ENCODE peak calls at places on chromosome 9, in seven cellular contexts. U is PC-3, R is heart right ventricle, K is neural progenitor cell, V is OCI-LY7, X is H9, T is cardiac muscle cell. B is an unnamed sample.

GRCh38 chr9:37446401-37446800 is 18.8 kb downstream of the ZBTB5 start:
- DNase-seq in V (no peak), T (no peak), R (no peak), K (no peak), X (no peak), U (no peak), B (no peak)

GRCh38 chr9:136206602-136207333 is 1.8 kb upstream of the LHX3 start:
- DNase-seq in T (no peak), K (no peak), X (no peak), R (no peak), U (no peak), V (no peak), B (peak; percentile 81)

GRCh38 chr9:127543973-127544533 is 68.0 kb upstream of the STXBP1 start:
- DNase-seq in T (no peak), U (no peak), K (no peak), R (peak; percentile 3), V (no peak), X (no peak), B (no peak)

GRCh38 chr9:93436218-93436617 is 15.3 kb upstream of the FAM120A start:
- DNase-seq in K (no peak), V (no peak), X (no peak), U (no peak), R (no peak), T (no peak), B (no peak)

GRCh38 chr9:132152231-132152630 is 9.6 kb upstream of the NTNG2 start:
- DNase-seq in X (no peak), T (no peak), V (no peak), U (no peak), K (no peak), R (no peak), B (no peak)

GRCh38 chr9:134909511-134910105 is 8.1 kb downstream of the FCN1 start:
- DNase-seq in K (no peak), T (no peak), R (no peak), V (no peak), X (no peak), U (no peak), B (no peak)

GRCh38 chr9:4262735-4263141 is 37.1 kb downstream of the GLIS3 start:
- DNase-seq in V (no peak), X (no peak), R (no peak), U (peak; percentile 88), T (no peak), K (no peak), B (no peak)

GRCh38 chr9:132750668-132751067 is 80.4 kb downstream of the GTF3C4 start:
- DNase-seq in R (no peak), K (no peak), V (no peak), T (no peak), U (no peak), X (no peak), B (no peak)

GRCh38 chr9:8895498-8896224 is 1096.1 kb upstream of the DMAC1 start:
- DNase-seq in T (peak; percentile 79), R (peak; percentile 9), V (peak; percentile 6), K (peak; percentile 72), U (no peak), X (no peak), B (no peak)

GRCh38 chr9:76379494-76379893 is 14.7 kb downstream of the RFK start:
- DNase-seq in R (no peak), K (no peak), T (no peak), U (peak; percentile 84), V (no peak), X (no peak), B (no peak)

GRCh38 chr9:133615101-133615896 is 6.1 kb upstream of the FAM163B start:
- DNase-seq in T (no peak), V (no peak), U (no peak), K (no peak), X (no peak), R (no peak), B (peak; percentile 79)

GRCh38 chr9:107439991-107440456 is 49.5 kb downstream of the KLF4 start:
- DNase-seq in V (no peak), K (peak; percentile 83), T (no peak), R (no peak), U (no peak), X (no peak), B (no peak)

GRCh38 chr9:77486968-77487367 is 161.2 kb downstream of the GNA14 start:
- DNase-seq in T (no peak), U (peak; percentile 35), R (no peak), X (no peak), K (no peak), V (no peak), B (no peak)

GRCh38 chr9:76729980-76730737 is 34.1 kb upstream of the PCA3 start:
- DNase-seq in R (no peak), K (no peak), X (no peak), T (no peak), V (no peak), U (no peak), B (no peak)

GRCh38 chr9:128921881-128922763 is 1.3 kb downstream of the PHYHD1 start:
- DNase-seq in K (peak; percentile 86), T (peak; percentile 83), X (peak; percentile 85), U (no peak), R (peak; percentile 64), V (peak; percentile 86), B (peak; percentile 30)

GRCh38 chr9:133563286-133564213 is 29.0 kb downstream of the ADAMTSL2 start:
- DNase-seq in V (no peak), U (peak; percentile 16), R (peak; percentile 34), T (peak; percentile 71), K (no peak), X (no peak), B (peak; percentile 67)

GRCh38 chr9:83355024-83355444 is 183.2 kb downstream of the FRMD3 start:
- DNase-seq in V (no peak), K (peak; percentile 24), R (peak; percentile 64), X (no peak), T (peak; percentile 62), U (no peak), B (no peak)

GRCh38 chr9:92165472-92165871 is 50.3 kb upstream of the SPTLC1 start:
- DNase-seq in V (no peak), U (no peak), K (no peak), T (no peak), X (no peak), R (no peak), B (no peak)
- TF ChIP-seq CTCF in V (no peak), U (no peak), K (no peak), T (no peak), X (no peak), R (no peak), B (no peak)

DNA sequence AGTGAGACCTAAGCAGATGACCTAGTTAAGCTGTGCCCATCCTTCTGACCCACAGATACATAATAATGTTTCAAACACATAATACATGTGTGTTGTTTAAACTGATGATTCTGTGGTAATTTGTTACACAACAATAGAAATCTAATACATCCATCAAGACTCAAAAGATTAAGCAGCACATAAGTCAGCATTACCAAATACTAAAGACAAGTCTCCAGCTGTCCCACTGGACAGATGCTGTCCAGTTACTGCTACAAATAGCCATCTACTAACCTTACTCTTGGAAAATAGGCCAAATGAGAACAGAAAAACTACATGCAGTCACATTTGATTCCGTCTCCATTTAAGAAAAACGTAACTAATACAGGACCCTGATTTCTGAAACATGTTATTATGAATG is 10.8 kb downstream of the TRMO start:
- DNase-seq in V (no peak), X (no peak), T (no peak), U (no peak), K (no peak), R (no peak), B (no peak)
- H3K4me1 ChIP-seq in V (peaks cover 8% of the 10 kb centered on the region), X (no peaks in the 10 kb centered on the region), T (no peaks in the 10 kb centered on the region), U (no peaks in the 10 kb centered on the region), K (no peaks in the 10 kb centered on the region), R (no peaks in the 10 kb centered on the region), B (no peaks in the 10 kb centered on the region)

GRCh38 chr9:90546200-90546599 is 96.4 kb downstream of the DIRAS2 start:
- DNase-seq in K (peak; percentile 93), T (peak; percentile 7), X (no peak), U (peak; percentile 49), R (no peak), V (no peak), B (peak; percentile 91)

GRCh38 chr9:90552317-90552716 is 90.3 kb downstream of the DIRAS2 start:
- DNase-seq in V (no peak), X (no peak), U (no peak), T (no peak), K (no peak), R (no peak), B (no peak)

GRCh38 chr9:90544488-90544887 is 98.1 kb downstream of the DIRAS2 start:
- DNase-seq in V (no peak), K (no peak), R (no peak), X (no peak), U (no peak), T (no peak), B (no peak)

GRCh38 chr9:90547896-90548295 is 94.7 kb downstream of the DIRAS2 start:
- DNase-seq in T (no peak), K (peak; percentile 4), X (no peak), U (peak; percentile 5), V (peak; percentile 6), R (no peak), B (no peak)
- TF ChIP-seq CTCF in T (peak; percentile 6), K (no peak), X (peak; percentile 44), U (peak; percentile 24), V (peak; percentile 60), R (no peak), B (peak; percentile 53)

GRCh38 chr9:6781476-6781875 is 23.7 kb downstream of the KDM4C start:
- DNase-seq in V (no peak), X (no peak), T (no peak), R (no peak), K (no peak), U (no peak), B (no peak)
- H3K4me1 ChIP-seq in V (peaks cover 5% of the 10 kb centered on the region), X (peaks cover 6% of the 10 kb centered on the region), T (peaks cover 44% of the 10 kb centered on the region), R (peaks cover 14% of the 10 kb centered on the region), K (peaks cover 14% of the 10 kb centered on the region), U (no peaks in the 10 kb centered on the region), B (peaks cover 13% of the 10 kb centered on the region)